ENCODE peak calls at places on chromosome 1, in five cellular contexts. C, F, U, A and E are unnamed samples.

GRCh38 chr1:168164771-168165170 is 14.0 kb upstream of the TIPRL start:
- DNase-seq in F (no peak), U (no peak), A (peak; percentile 28), C (no peak), E (no peak)

GRCh38 chr1:27872059-27872801 is at the start of gene THEMIS2:
- DNase-seq in A (peak; percentile 77), C (peak; percentile 82), U (no peak), F (peak; percentile 75), E (peak; percentile 39)

GRCh38 chr1:40898434-40898900 is 36.3 kb upstream of the CITED4 start:
- DNase-seq in U (peak; percentile 64), F (no peak), C (no peak), A (peak; percentile 80), E (no peak)

GRCh38 chr1:93207211-93207610 is 26.7 kb downstream of the CCDC18 start:
- DNase-seq in U (no peak), A (no peak), F (no peak), C (no peak), E (no peak)

GRCh38 chr1:108685524-108685923 is 6.6 kb upstream of the PRPF38B start:
- DNase-seq in F (no peak), U (no peak), C (no peak), A (no peak), E (peak; percentile 19)

GRCh38 chr1:116852910-116853309 is 56.8 kb upstream of the PTGFRN start:
- DNase-seq in U (no peak), A (no peak), C (no peak), F (no peak), E (no peak)

GRCh38 chr1:160081261-160081936 is at the start of gene KCNJ9:
- DNase-seq in C (no peak), F (no peak), U (no peak), A (peak; percentile 33), E (no peak)

GRCh38 chr1:54806931-54807611 is 5.9 kb upstream of the TTC22 start:
- DNase-seq in U (no peak), A (peak; percentile 43), F (no peak), C (no peak), E (no peak)

GRCh38 chr1:143661418-143662120 is 310.2 kb downstream of the FAM72C start:
- DNase-seq in C (no peak), F (no peak), U (no peak), A (peak; percentile 14), E (no peak)

GRCh38 chr1:24903560-24903954 is 26.5 kb downstream of the RUNX3 start:
- DNase-seq in C (no peak), A (no peak), U (no peak), F (no peak), E (no peak)

GRCh38 chr1:160097196-160097910 is 1.1 kb downstream of the IGSF8 start:
- DNase-seq in U (no peak), A (no peak), C (no peak), F (no peak), E (no peak)

GRCh38 chr1:108661030-108661609 is at the start of gene HENMT1:
- DNase-seq in U (no peak), F (peak; percentile 63), A (peak; percentile 86), C (peak; percentile 81), E (no peak)

GRCh38 chr1:230972855-230973271 is 5.8 kb downstream of the TTC13 start:
- DNase-seq in C (no peak), A (no peak), U (no peak), F (peak; percentile 43), E (no peak)

GRCh38 chr1:204826970-204827369 is 43.7 kb upstream of the NFASC start:
- DNase-seq in F (peak; percentile 53), U (no peak), A (no peak), C (no peak), E (peak; percentile 73)

GRCh38 chr1:202200112-202200548 is 6.5 kb downstream of the LGR6 start:
- DNase-seq in C (no peak), A (no peak), U (peak; percentile 68), F (peak; percentile 81), E (no peak)

GRCh38 chr1:89523597-89524368 is 846 bp upstream of the LRRC8B start:
- DNase-seq in F (peak; percentile 49), A (no peak), U (no peak), C (peak; percentile 72), E (peak; percentile 71)

GRCh38 chr1:55421317-55421716 is 206.2 kb upstream of the USP24 start:
- DNase-seq in A (peak; percentile 16), C (no peak), F (no peak), U (no peak), E (no peak)

GRCh38 chr1:154404984-154405761 is at the start of gene IL6R:
- DNase-seq in U (no peak), F (peak; percentile 92), A (peak; percentile 97), C (peak; percentile 96), E (peak; percentile 65)

GRCh38 chr1:67645495-67646144 is 39.4 kb upstream of the GADD45A start:
- DNase-seq in F (peak; percentile 79), U (no peak), C (no peak), A (peak; percentile 52), E (peak; percentile 74)

GRCh38 chr1:230189276-230190183 is 122.5 kb downstream of the GALNT2 start:
- DNase-seq in C (no peak), F (no peak), U (no peak), A (no peak), E (no peak)

GRCh38 chr1:152906023-152906565 is 2.3 kb upstream of the IVL start:
- DNase-seq in U (peak; percentile 97), F (no peak), C (no peak), A (peak; percentile 97), E (no peak)

GRCh38 chr1:87084247-87084836 is 169.9 kb downstream of the HS2ST1 start:
- DNase-seq in C (no peak), A (no peak), F (no peak), U (no peak), E (no peak)

GRCh38 chr1:225962440-225962975 is 21.5 kb upstream of the LEFTY2 start:
- DNase-seq in C (peak; percentile 67), A (no peak), U (no peak), F (peak; percentile 80), E (peak; percentile 57)

GRCh38 chr1:70707214-70707613 is 296.1 kb downstream of the CTH start:
- DNase-seq in F (no peak), U (no peak), A (no peak), C (no peak), E (no peak)
- H3K4me3 ChIP-seq in F (no peak overlapping the region), U (no peak overlapping the region), A (no peak overlapping the region), C (no peak overlapping the region), E (no peak overlapping the region)

GRCh38 chr1:174676856-174677255 is 229.1 kb downstream of the GPR52 start:
- DNase-seq in F (no peak), U (no peak), A (no peak), C (no peak), E (no peak)
- H3K4me3 ChIP-seq in F (no peak overlapping the region), U (no peak overlapping the region), A (no peak overlapping the region), C (no peak overlapping the region), E (no peak overlapping the region)

GRCh38 chr1:7942701-7943029 is 2.0 kb upstream of the TNFRSF9 start:
- DNase-seq in C (no peak), U (no peak), F (no peak), A (no peak), E (no peak)
- H3K4me3 ChIP-seq in C (peak overlapping the region; percentile 32), U (no peak overlapping the region), F (no peak overlapping the region), A (no peak overlapping the region), E (no peak overlapping the region)

DNA sequence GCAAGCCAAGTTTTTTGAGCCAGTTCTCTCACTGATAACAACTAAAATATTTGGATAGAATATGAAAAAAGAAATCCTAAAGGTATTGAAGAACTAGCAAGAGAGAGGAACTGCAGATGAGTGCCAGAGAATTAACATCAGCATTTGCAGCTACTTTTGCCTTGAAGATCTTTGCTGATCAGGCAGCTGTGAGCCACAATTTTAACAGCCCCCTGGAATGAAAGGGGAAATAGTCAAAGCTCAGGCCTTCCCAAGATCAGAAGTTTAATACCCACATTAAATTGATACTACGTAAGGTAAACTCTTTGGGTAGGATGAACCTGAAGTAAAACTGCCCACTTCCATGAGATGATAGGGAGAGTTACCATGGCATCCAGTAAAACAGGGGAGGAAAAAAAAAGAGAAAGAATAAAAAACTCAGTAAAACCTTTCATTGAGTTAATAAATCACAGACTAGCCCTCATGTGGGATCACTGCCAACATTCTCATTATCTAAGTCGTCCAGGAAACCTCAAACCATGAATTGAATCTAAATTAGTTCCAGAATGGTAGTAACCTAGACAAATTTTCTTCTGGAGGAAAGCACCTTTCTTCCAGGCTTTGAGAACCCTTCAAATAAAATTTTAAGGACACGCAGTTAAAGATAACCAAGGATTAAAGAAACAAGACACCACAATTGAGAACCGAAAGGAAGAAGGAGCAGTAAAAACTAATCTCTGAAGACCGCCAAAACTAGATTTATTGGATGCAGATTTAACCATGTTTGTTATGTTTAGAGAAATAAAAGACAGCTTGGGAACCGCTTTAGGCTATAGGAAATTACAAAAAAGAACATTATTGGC is 28.3 kb downstream of the SCP2 start:
- DNase-seq in F (peak; percentile 28), C (no peak), U (no peak), A (no peak), E (peak; percentile 57)
- H3K4me3 ChIP-seq in F (no peak overlapping the region), C (no peak overlapping the region), U (no peak overlapping the region), A (no peak overlapping the region), E (peak overlapping the region; percentile 26)

GRCh38 chr1:36583980-36584805 is 101.5 kb upstream of the CSF3R start:
- DNase-seq in A (no peak), C (peak; percentile 15), F (no peak), U (no peak), E (no peak)
- H3K4me3 ChIP-seq in A (no peak overlapping the region), C (no peak overlapping the region), F (no peak overlapping the region), U (no peak overlapping the region), E (no peak overlapping the region)

GRCh38 chr1:182841368-182841988 is 2.3 kb downstream of the DHX9 start:
- DNase-seq in C (no peak), A (peak; percentile 11), U (no peak), F (no peak), E (no peak)
- H3K4me3 ChIP-seq in C (peak overlapping the region; percentile 94), A (peak overlapping the region; percentile 99), U (peak overlapping the region; percentile 99), F (no peak overlapping the region), E (no peak overlapping the region)